ENCODE peak calls at places on chromosomes 13 and 19, in four cellular contexts. J is HCT116, C is heart right ventricle, N is PC-3. E is an unnamed sample.

GRCh38 chr13:71831716-71832115 is 35.3 kb downstream of the DACH1 start:
- DNase-seq in J (no peak), C (no peak), N (no peak), E (no peak)

GRCh38 chr13:90416938-90417337 is 930.5 kb upstream of the MIR17HG start:
- DNase-seq in J (no peak), C (no peak), N (no peak), E (no peak)

GRCh38 chr19:44356383-44357111 is at the start of gene ZNF112:
- DNase-seq in J (peak), C (peak), N (peak), E (peak)

GRCh38 chr13:35164324-35164932 is 222.4 kb downstream of the NBEA start:
- DNase-seq in J (peak), C (no peak), N (peak), E (peak)

GRCh38 chr19:49833594-49833993 is 15.5 kb downstream of the MED25 start:
- DNase-seq in J (no peak), C (no peak), N (no peak), E (no peak)

GRCh38 chr13:99977912-99978780 is 3.4 kb upstream of the ZIC2 start:
- DNase-seq in J (no peak), C (no peak), N (no peak), E (no peak)

GRCh38 chr19:48933382-48933932 is at the start of gene DHDH:
- DNase-seq in J (peak), C (peak), N (peak), E (peak)

GRCh38 chr19:33470686-33471085 is 50.9 kb downstream of the PEPD start:
- DNase-seq in J (no peak), C (no peak), N (no peak), E (no peak)

GRCh38 chr13:42076309-42076713 is 27.9 kb downstream of the DGKH start:
- DNase-seq in J (no peak), C (no peak), N (no peak), E (peak)

GRCh38 chr13:99908129-99908805 is 63.3 kb downstream of the ZIC5 start:
- DNase-seq in J (no peak), C (no peak), N (no peak), E (no peak)

GRCh38 chr13:24263652-24264051 is 45.7 kb upstream of the C1QTNF9 start:
- DNase-seq in J (no peak), C (no peak), N (no peak), E (no peak)

GRCh38 chr19:14758816-14759215 is 19.5 kb downstream of the ADGRE2 start:
- DNase-seq in J (no peak), C (no peak), N (peak), E (peak)

GRCh38 chr19:4633140-4633967 is 6.0 kb upstream of the TNFAIP8L1 start:
- DNase-seq in J (peak), C (peak), N (peak), E (peak)

GRCh38 chr13:21661510-21661909 is 9.4 kb upstream of the FGF9 start:
- DNase-seq in J (no peak), C (no peak), N (no peak), E (no peak)

GRCh38 chr13:48264052-48264451 is 31.0 kb downstream of the ITM2B start:
- DNase-seq in J (no peak), C (no peak), N (no peak), E (no peak)

GRCh38 chr13:72437458-72437857 is 290.0 kb downstream of the MZT1 start:
- DNase-seq in J (no peak), C (no peak), N (peak), E (no peak)

GRCh38 chr13:51800456-51800855 is 3.5 kb downstream of the DHRS12 start:
- DNase-seq in J (no peak), C (no peak), N (no peak), E (no peak)

GRCh38 chr19:3276341-3276799 is 51.9 kb downstream of the CELF5 start:
- DNase-seq in J (peak), C (no peak), N (peak), E (peak)

GRCh38 chr13:99185606-99186005 is 15.0 kb upstream of the UBAC2 start:
- DNase-seq in J (no peak), C (no peak), N (no peak), E (no peak)

GRCh38 chr19:35718345-35719041 is 690 bp downstream of the KMT2B start:
- DNase-seq in J (no peak), C (peak), N (peak), E (no peak)

GRCh38 chr19:35955881-35956634 is 19.9 kb downstream of the LRFN3 start:
- DNase-seq in J (no peak), C (no peak), N (no peak), E (no peak)

GRCh38 chr19:49064029-49064629 is 489 bp downstream of the NTF4 start:
- DNase-seq in J (no peak), C (no peak), N (no peak), E (peak)

GRCh38 chr13:72383646-72384045 is 343.8 kb downstream of the MZT1 start:
- DNase-seq in J (no peak), C (no peak), N (no peak), E (no peak)

GRCh38 chr19:5974721-5975387 is 3.1 kb downstream of the RANBP3 start:
- DNase-seq in J (no peak), C (no peak), N (peak), E (no peak)

GRCh38 chr13:93767917-93768422 is 541.4 kb downstream of the GPC6 start:
- DNase-seq in J (no peak), C (no peak), N (no peak), E (no peak)

GRCh38 chr13:102773441-102774209 is at the start of gene TEX30:
- DNase-seq in J (peak), C (peak), N (peak), E (peak)

GRCh38 chr13:60143775-60144174 is 20.0 kb downstream of the DIAPH3 start:
- DNase-seq in J (no peak), C (no peak), N (peak), E (no peak)

GRCh38 chr13:86922936-86923335 is 748.2 kb upstream of the SLITRK5 start:
- DNase-seq in J (no peak), C (no peak), N (no peak), E (no peak)

GRCh38 chr19:48113190-48113917 is 2.7 kb upstream of the PLA2G4C start:
- DNase-seq in J (no peak), C (no peak), N (no peak), E (no peak)

GRCh38 chr19:1361601-1362384 is 21.9 kb upstream of the NDUFS7 start:
- DNase-seq in J (no peak), C (no peak), N (peak), E (no peak)

GRCh38 chr13:84894749-84895148 is 904.5 kb downstream of the SLITRK6 start:
- DNase-seq in J (no peak), C (no peak), N (no peak), E (no peak)

DNA sequence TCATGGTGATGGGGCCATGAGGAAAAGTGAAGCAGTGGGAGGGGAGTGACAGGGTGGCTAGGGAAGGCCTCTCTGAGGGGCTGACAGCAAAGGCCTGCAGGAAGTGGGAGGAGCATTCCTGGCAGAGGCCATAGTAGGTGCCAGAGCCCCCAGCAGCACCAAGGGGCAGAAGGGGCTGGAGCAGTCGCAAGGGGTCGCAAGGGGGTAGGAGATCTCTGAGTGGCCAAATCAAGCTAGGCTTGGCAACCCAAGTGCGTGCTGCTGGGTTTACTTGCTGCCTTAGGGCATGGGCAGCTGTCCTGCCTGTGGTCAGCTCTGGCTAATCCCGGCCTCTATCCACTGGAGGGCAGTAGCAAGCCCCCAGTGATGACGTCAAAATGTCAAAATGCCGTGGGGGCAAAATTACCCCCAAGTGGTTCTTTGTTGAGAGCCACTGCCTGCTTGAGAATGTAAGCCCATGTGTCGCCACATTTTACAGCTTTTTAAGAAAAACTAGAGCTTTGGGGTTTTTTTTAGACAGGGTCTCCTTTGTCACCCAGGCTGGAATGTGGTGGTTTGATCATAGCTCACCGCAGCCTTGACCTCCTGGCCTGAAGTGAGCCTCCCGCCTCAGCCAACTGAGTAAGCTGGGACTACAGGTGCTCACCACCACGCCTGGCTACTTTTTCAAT is 11.8 kb downstream of the CCDC97 start:
- DNase-seq in J (no peak), C (no peak), N (peak), E (no peak)
- H3K27ac ChIP-seq in J (peak), C (peak), N (peak), E (peak)

DNA sequence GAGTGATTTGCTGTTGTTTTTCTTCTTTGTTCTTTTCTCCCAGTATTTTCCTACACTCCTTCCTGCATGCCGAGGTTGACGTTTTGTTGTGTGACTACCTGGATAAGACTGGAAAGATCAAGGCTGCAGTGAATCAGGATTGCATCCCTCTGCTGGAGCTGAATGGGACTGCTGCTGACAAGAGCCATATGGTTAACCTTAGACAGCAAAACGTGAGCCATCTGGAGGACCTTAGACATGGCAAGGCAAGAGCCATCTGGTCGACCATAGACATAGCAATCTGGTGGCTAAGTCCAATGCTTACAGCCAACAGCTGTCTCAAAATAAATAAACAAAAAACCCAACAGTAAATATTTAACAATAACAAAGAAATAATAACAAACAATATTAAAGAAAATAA is 42.6 kb upstream of the ZNF91 start:
- DNase-seq in J (no peak), C (no peak), N (no peak), E (no peak)
- TF ChIP-seq CTCF in J (no peak), C (no peak), N (no peak), E (no peak)

DNA sequence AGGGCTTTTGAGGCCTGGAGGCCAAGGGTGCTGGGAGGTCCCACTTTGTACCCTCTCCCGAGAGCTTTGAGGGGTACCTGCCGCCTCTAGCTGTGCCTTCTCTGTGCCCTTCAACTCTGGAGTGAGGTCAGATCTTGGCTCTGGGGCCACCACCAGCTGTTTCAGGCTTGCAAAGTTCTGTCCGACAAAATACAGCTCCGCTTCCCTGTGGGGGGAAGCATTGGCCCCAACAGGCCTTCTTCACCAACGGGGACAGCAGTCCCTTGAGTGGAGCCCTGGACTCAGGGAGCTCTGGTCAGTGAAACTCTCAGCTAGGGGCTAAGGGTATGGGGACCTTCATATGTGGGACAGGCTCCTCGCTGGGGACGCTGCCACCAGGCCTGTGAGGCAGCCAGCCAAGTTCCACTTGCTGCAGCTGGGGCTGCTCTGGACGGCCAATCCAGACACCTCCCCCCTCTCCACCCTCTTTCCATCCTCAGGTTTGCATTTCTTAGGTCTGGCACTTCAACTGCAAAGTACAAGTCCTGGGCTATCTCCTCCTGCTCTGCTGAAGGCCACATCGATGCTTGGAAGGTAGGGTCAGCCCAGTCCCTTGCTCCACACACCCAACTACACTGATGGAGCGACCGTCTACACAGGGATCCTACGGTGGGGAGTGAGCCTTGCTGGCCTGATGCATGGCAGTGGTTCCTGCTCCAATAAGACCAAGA is 46.8 kb downstream of the C13orf46 start:
- DNase-seq in J (no peak), C (no peak), N (no peak), E (no peak)
- H3K27ac ChIP-seq in J (no peak), C (peak), N (no peak), E (no peak)

DNA sequence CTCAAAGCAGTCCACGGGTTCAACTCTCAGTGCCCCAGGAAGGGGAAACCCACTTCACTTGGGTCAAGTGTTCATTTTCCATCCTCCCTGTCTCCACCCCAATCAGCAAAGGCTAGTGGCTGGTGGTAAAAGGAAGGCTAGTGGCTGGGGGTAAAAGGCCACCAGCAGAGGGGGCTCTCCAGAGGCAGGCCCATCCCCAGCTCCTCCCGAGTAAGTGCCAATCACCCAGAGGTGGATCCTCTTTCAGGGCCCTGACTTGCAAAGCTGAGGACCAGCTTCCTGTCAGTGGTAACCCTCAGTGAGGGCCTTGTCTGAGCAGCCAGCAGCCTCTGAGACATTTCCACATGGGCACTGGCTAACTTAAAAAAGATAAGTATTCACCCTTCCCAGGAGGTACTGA is 22.0 kb upstream of the TPT1 start:
- DNase-seq in J (no peak), C (no peak), N (no peak), E (no peak)
- TF ChIP-seq CTCF in J (peak), C (no peak), N (no peak), E (no peak)

GRCh38 chr19:11481777-11482383 is 1.0 kb upstream of the ELAVL3 start:
- DNase-seq in J (no peak), C (peak), N (peak), E (peak)
- H3K27ac ChIP-seq in J (no peak), C (no peak), N (no peak), E (no peak)

DNA sequence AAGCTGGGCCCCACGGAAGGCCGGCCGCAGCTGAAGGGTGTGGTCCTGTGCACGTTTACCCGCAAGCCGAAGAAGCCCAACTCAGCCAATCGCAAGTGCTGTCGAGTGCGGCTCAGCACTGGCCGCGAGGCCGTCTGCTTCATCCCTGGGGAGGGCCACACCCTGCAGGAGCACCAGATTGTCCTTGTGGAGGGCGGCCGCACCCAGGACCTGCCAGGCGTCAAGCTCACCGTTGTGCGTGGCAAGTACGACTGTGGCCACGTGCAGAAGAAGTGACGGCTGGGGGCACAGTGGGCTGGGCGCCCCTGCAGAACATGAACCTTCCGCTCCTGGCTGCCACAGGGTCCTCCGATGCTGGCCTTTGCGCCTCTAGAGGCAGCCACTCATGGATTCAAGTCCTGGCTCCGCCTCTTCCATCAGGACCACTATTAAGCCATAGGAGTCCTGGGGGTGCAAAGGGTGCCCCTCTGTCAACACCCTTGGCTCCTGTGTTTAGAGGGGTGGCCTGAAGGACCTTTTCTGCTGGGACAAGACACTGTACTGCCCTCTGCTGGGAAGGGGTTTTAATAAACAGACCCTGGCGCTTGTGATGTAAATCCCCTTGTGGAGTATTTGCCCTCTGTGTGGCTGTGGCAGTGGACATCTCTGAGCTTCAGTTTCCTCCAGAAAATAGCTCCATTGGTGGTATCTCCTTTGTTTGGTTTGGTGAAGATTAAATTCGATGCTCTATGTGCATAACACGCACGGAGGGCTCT is 1.9 kb downstream of the MRPS12 start:
- DNase-seq in J (peak), C (no peak), N (peak), E (no peak)
- TF ChIP-seq CTCF in J (peak), C (peak), N (peak), E (peak)

GRCh38 chr19:22052644-22053013 is 345 bp downstream of the ZNF257 start:
- DNase-seq in J (no peak), C (no peak), N (no peak), E (no peak)
- H3K27ac ChIP-seq in J (no peak), C (peak), N (no peak), E (no peak)

DNA sequence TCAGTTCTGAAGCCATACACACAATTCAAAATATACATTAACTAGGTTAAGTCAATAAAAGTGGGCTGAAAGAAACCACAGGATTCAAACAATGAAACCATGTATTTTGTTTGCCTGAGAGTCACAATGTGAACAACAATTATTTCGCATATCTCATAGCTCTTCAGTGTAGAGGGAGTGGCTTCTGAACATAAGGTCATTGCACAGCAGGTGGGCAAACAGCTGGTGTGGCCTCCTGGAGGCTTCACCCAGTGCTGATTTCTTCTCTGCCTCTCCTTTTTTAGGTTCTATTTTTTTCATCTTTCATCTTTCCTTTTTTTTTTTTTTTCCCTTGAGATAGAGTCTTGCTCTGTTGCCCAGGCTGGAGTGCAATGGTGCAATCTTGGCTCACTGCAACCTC is 40.4 kb upstream of the ZNF254 start:
- DNase-seq in J (no peak), C (no peak), N (no peak), E (no peak)
- TF ChIP-seq CTCF in J (no peak), C (no peak), N (no peak), E (no peak)

DNA sequence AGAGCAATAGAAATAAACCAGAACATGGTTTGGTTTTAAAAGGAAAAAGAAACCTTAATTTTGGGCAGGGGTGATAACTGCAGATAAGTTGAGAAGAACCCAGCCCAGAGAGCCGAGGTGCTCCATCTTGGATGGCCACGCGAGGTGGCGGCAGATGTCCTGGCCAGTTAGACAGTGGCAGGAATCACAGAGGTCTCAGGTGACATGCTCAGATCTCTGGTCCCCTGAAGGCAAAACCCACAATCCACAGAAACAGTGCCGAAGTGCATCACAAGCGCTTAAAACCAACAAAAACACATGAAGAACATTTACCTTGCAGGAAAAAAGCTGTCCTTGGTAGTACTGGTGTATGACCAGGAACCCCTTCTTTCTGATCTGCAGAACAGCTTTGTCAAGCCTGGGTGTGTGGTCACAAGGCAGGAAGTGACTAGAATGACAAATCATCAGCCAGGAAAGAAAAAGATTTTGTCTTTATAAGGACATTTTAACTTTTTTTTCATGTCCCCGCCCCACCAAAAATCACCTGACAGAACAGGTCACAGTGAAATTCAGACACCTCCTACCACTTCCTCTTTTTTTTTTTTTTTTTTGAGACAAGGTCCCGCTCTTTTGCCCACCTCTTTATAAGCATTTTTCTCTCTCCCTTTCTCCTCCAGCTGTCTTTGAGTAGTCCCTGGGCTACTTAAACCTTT is at the start of gene LCP1:
- DNase-seq in J (no peak), C (no peak), N (peak), E (no peak)
- H3K27ac ChIP-seq in J (no peak), C (no peak), N (peak), E (no peak)

E was measured in RWPE1.